ENCODE peak calls at places on chromosome 3, in nine cellular contexts. U is K562, P is sigmoid colon, E is suprapubic skin, R is upper lobe of left lung, K is esophagus muscularis mucosa, F is transverse colon, D is SK-N-SH, Z is HepG2. I is an unnamed sample.

GRCh38 chr3:150062492-150062891 is 91.8 kb upstream of the PFN2 start:
- DNase-seq in U (no peak), P (no peak), E (no peak), R (no peak), K (peak; percentile 64), F (no peak), D (no peak), Z (no peak), I (no peak)

GRCh38 chr3:13543251-13543650 is 5.7 kb upstream of the FBLN2 start:
- DNase-seq in U (no peak), P (peak; percentile 90), E (peak; percentile 91), R (peak; percentile 34), K (no peak), F (peak; percentile 36), D (no peak), Z (no peak), I (no peak)

GRCh38 chr3:25277503-25277902 is 150.6 kb upstream of the RARB start:
- DNase-seq in U (no peak), P (no peak), E (no peak), R (no peak), K (no peak), F (no peak), D (no peak), Z (no peak), I (no peak)

GRCh38 chr3:112681822-112682325 is 40.9 kb upstream of the CCDC80 start:
- DNase-seq in U (no peak), P (no peak), E (no peak), R (no peak), K (no peak), F (no peak), D (no peak), Z (no peak), I (no peak)

GRCh38 chr3:47612178-47612577 is 33.5 kb upstream of the CSPG5 start:
- DNase-seq in U (no peak), P (no peak), E (no peak), R (no peak), K (no peak), F (no peak), D (no peak), Z (no peak), I (no peak)

GRCh38 chr3:13951184-13951583 is 71.3 kb upstream of the WNT7A start:
- DNase-seq in U (no peak), P (no peak), E (no peak), R (no peak), K (no peak), F (peak; percentile 18), D (no peak), Z (no peak), I (no peak)

GRCh38 chr3:51670053-51670666 is 892 bp upstream of the TEX264 start:
- DNase-seq in U (no peak), P (no peak), E (no peak), R (peak; percentile 19), K (no peak), F (no peak), D (no peak), Z (no peak), I (no peak)

GRCh38 chr3:175457301-175457700 is 598.2 kb downstream of the NAALADL2 start:
- DNase-seq in U (no peak), P (no peak), E (no peak), R (no peak), K (no peak), F (no peak), D (no peak), Z (no peak), I (no peak)

GRCh38 chr3:47276558-47276957 is 6.0 kb downstream of the KIF9 start:
- DNase-seq in U (no peak), P (no peak), E (no peak), R (no peak), K (no peak), F (no peak), D (no peak), Z (no peak), I (no peak)

GRCh38 chr3:188589056-188589455 is 435.1 kb downstream of the LPP start:
- DNase-seq in U (no peak), P (no peak), E (no peak), R (no peak), K (no peak), F (no peak), D (no peak), Z (no peak), I (no peak)

GRCh38 chr3:69249001-69249400 is 126.6 kb upstream of the LMOD3 start:
- DNase-seq in U (no peak), P (no peak), E (no peak), R (no peak), K (no peak), F (no peak), D (no peak), Z (no peak), I (no peak)

GRCh38 chr3:112308151-112308911 is 14.3 kb upstream of the SLC9C1 start:
- DNase-seq in U (no peak), P (no peak), E (no peak), R (peak; percentile 85), K (no peak), F (no peak), D (peak; percentile 62), Z (no peak), I (no peak)

GRCh38 chr3:189229421-189229820 is 57.6 kb downstream of the TPRG1 start:
- DNase-seq in U (no peak), P (no peak), E (no peak), R (no peak), K (no peak), F (no peak), D (no peak), Z (no peak), I (no peak)

GRCh38 chr3:176914764-176915163 is 282.5 kb downstream of the TBL1XR1 start:
- DNase-seq in U (no peak), P (no peak), E (no peak), R (no peak), K (no peak), F (no peak), D (no peak), Z (no peak), I (no peak)

GRCh38 chr3:176919836-176920760 is 277.2 kb downstream of the TBL1XR1 start:
- DNase-seq in U (no peak), P (no peak), E (no peak), R (no peak), K (peak; percentile 79), F (no peak), D (no peak), Z (peak; percentile 18), I (no peak)

GRCh38 chr3:176920806-176921205 is 276.5 kb downstream of the TBL1XR1 start:
- DNase-seq in U (no peak), P (no peak), E (no peak), R (no peak), K (peak; percentile 50), F (no peak), D (no peak), Z (peak; percentile 53), I (no peak)

GRCh38 chr3:176916777-176917176 is 280.5 kb downstream of the TBL1XR1 start:
- DNase-seq in U (no peak), P (no peak), E (no peak), R (no peak), K (peak; percentile 80), F (no peak), D (no peak), Z (no peak), I (peak; percentile 38)
- TF ChIP-seq EP300 in U (no peak), P (no peak), E (no peak), R (no peak), K (no peak), F (no peak), D (no peak), Z (no peak), I (no peak)

GRCh38 chr3:125123455-125123854 is 67.7 kb upstream of the HEG1 start:
- DNase-seq in U (no peak), P (no peak), E (peak; percentile 15), R (no peak), K (no peak), F (no peak), D (no peak), Z (no peak), I (no peak)

GRCh38 chr3:125119752-125120369 is 64.1 kb upstream of the HEG1 start:
- DNase-seq in U (no peak), P (no peak), E (peak; percentile 28), R (no peak), K (no peak), F (no peak), D (no peak), Z (no peak), I (no peak)

GRCh38 chr3:125120370-125121122 is 64.7 kb upstream of the HEG1 start:
- DNase-seq in U (no peak), P (no peak), E (peak; percentile 64), R (no peak), K (no peak), F (no peak), D (no peak), Z (no peak), I (no peak)

GRCh38 chr3:125123906-125124305 is 68.1 kb upstream of the HEG1 start:
- DNase-seq in U (no peak), P (no peak), E (peak; percentile 16), R (no peak), K (no peak), F (no peak), D (peak; percentile 64), Z (no peak), I (no peak)

GRCh38 chr3:125121246-125122010 is 65.6 kb upstream of the HEG1 start:
- DNase-seq in U (no peak), P (no peak), E (peak; percentile 45), R (no peak), K (no peak), F (no peak), D (no peak), Z (no peak), I (no peak)
- TF ChIP-seq POLR2AphosphoS5 in U (no peak), P (no peak), E (no peak), R (no peak), K (no peak), F (no peak), D (no peak), Z (no peak), I (no peak)

DNA sequence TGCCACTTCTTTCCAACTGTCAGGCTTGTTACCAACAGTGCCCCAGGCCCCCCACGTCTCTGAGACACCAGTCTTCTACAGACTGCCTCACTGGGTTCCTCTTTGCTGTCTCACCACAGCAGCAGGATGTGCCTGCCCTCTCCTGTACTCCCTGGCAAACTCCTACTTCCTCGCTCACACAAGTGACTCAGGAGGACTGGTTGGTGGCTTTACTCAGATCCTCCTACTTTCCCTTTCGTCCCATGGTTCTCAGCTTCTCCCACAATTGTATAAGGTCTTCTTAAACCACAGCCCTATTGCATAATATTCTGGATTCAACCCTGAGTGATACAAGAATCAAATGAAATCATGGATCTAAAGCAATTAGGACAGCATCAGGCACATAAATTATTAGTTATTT is 246.6 kb upstream of the PROK2 start:
- DNase-seq in U (no peak), P (no peak), E (no peak), R (peak; percentile 60), K (no peak), F (no peak), D (no peak), Z (no peak), I (no peak)
- TF ChIP-seq CTCF in U (no peak), P (no peak), E (no peak), R (no peak), K (no peak), F (no peak), D (no peak), Z (no peak), I (no peak)

DNA sequence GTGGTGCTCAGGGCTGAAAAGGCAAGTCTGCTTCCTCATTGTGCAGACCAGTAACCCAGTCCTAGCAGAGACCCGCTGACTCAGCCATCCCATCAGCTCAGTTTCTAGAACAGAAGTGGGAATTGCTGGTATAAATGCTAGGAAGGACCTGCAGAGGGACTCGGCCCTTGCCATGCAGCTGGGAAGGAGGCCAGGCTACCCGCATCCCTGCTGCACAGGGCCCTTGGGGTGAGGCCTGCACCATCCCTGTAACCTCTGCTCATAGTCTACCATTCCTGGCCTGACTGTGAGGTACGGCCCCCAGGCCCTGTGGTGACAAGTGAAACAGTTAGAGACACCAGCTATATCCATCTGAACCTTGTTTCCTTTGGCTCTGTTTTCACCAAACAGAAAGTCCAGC is 23.5 kb downstream of the RAB6B start:
- DNase-seq in U (no peak), P (no peak), E (no peak), R (no peak), K (no peak), F (no peak), D (no peak), Z (no peak), I (no peak)
- TF ChIP-seq EP300 in U (no peak), P (no peak), E (no peak), R (no peak), K (no peak), F (no peak), D (no peak), Z (no peak), I (no peak)